ENCODE peak calls at places on chromosomes 6 and 20, in eight cellular contexts. One of them, this sample, is unnamed.

GRCh38 chr6:80438728-80439127 is 332.3 kb downstream of the BCKDHB start:
- DNase-seq in endothelial cell: no peak
- DNase-seq in neural crest cell: no peak
- DNase-seq in AG09309: peak
- DNase-seq in BJ: peak
- DNase-seq in GM13976: no peak
- DNase-seq in ascending aorta: no peak
- DNase-seq in cardiac muscle cell: peak
- DNase-seq in this sample: no peak

GRCh38 chr6:122372647-122373046 is 26.8 kb upstream of the HSF2 start:
- DNase-seq in endothelial cell: no peak
- DNase-seq in neural crest cell: no peak
- DNase-seq in AG09309: no peak
- DNase-seq in BJ: no peak
- DNase-seq in GM13976: no peak
- DNase-seq in ascending aorta: no peak
- DNase-seq in cardiac muscle cell: peak
- DNase-seq in this sample: no peak

GRCh38 chr6:54244430-54244829 is 63.8 kb upstream of the TINAG start:
- DNase-seq in endothelial cell: no peak
- DNase-seq in neural crest cell: no peak
- DNase-seq in AG09309: no peak
- DNase-seq in BJ: no peak
- DNase-seq in GM13976: no peak
- DNase-seq in ascending aorta: no peak
- DNase-seq in cardiac muscle cell: peak
- DNase-seq in this sample: no peak

GRCh38 chr20:575230-575629 is 31.6 kb upstream of the CSNK2A1 start:
- DNase-seq in endothelial cell: no peak
- DNase-seq in neural crest cell: no peak
- DNase-seq in AG09309: no peak
- DNase-seq in BJ: no peak
- DNase-seq in GM13976: no peak
- DNase-seq in ascending aorta: no peak
- DNase-seq in cardiac muscle cell: no peak
- DNase-seq in this sample: no peak

GRCh38 chr20:53621482-53622246 is 28.0 kb upstream of the ZNF217 start:
- DNase-seq in endothelial cell: no peak
- DNase-seq in neural crest cell: no peak
- DNase-seq in AG09309: peak
- DNase-seq in BJ: peak
- DNase-seq in GM13976: no peak
- DNase-seq in ascending aorta: peak
- DNase-seq in cardiac muscle cell: peak
- DNase-seq in this sample: no peak

GRCh38 chr20:32135983-32136515 is 26.5 kb downstream of the TM9SF4 start:
- DNase-seq in endothelial cell: no peak
- DNase-seq in neural crest cell: no peak
- DNase-seq in AG09309: no peak
- DNase-seq in BJ: no peak
- DNase-seq in GM13976: no peak
- DNase-seq in ascending aorta: peak
- DNase-seq in cardiac muscle cell: no peak
- DNase-seq in this sample: no peak

GRCh38 chr6:157731221-157731620 is 91.8 kb upstream of the SNX9 start:
- DNase-seq in endothelial cell: no peak
- DNase-seq in neural crest cell: no peak
- DNase-seq in AG09309: no peak
- DNase-seq in BJ: no peak
- DNase-seq in GM13976: no peak
- DNase-seq in ascending aorta: no peak
- DNase-seq in cardiac muscle cell: no peak
- DNase-seq in this sample: no peak

GRCh38 chr20:16283978-16284377 is 289.3 kb downstream of the KIF16B start:
- DNase-seq in endothelial cell: no peak
- DNase-seq in neural crest cell: no peak
- DNase-seq in AG09309: no peak
- DNase-seq in BJ: no peak
- DNase-seq in GM13976: no peak
- DNase-seq in ascending aorta: no peak
- DNase-seq in cardiac muscle cell: no peak
- DNase-seq in this sample: no peak

GRCh38 chr6:157774153-157775135 is 48.6 kb upstream of the SNX9 start:
- DNase-seq in endothelial cell: no peak
- DNase-seq in neural crest cell: no peak
- DNase-seq in AG09309: no peak
- DNase-seq in BJ: no peak
- DNase-seq in GM13976: peak
- DNase-seq in ascending aorta: no peak
- DNase-seq in cardiac muscle cell: peak
- DNase-seq in this sample: peak

GRCh38 chr20:50488236-50488806 is 21.9 kb upstream of the PTPN1 start:
- DNase-seq in endothelial cell: no peak
- DNase-seq in neural crest cell: no peak
- DNase-seq in AG09309: no peak
- DNase-seq in BJ: no peak
- DNase-seq in GM13976: no peak
- DNase-seq in ascending aorta: no peak
- DNase-seq in cardiac muscle cell: no peak
- DNase-seq in this sample: no peak

GRCh38 chr6:126716012-126716411 is 376.1 kb downstream of the CENPW start:
- DNase-seq in endothelial cell: no peak
- DNase-seq in neural crest cell: no peak
- DNase-seq in AG09309: peak
- DNase-seq in BJ: peak
- DNase-seq in GM13976: no peak
- DNase-seq in ascending aorta: no peak
- DNase-seq in cardiac muscle cell: no peak
- DNase-seq in this sample: no peak

GRCh38 chr6:38194282-38194572 is 374.7 kb downstream of the ZFAND3 start:
- DNase-seq in endothelial cell: no peak
- DNase-seq in neural crest cell: no peak
- DNase-seq in AG09309: no peak
- DNase-seq in BJ: no peak
- DNase-seq in GM13976: no peak
- DNase-seq in ascending aorta: no peak
- DNase-seq in cardiac muscle cell: no peak
- DNase-seq in this sample: no peak

GRCh38 chr6:63805808-63806572 is 170.4 kb downstream of the PHF3 start:
- DNase-seq in endothelial cell: no peak
- DNase-seq in neural crest cell: no peak
- DNase-seq in AG09309: peak
- DNase-seq in BJ: peak
- DNase-seq in GM13976: no peak
- DNase-seq in ascending aorta: no peak
- DNase-seq in cardiac muscle cell: peak
- DNase-seq in this sample: no peak

GRCh38 chr6:24549158-24549557 is 54.4 kb downstream of the ALDH5A1 start:
- DNase-seq in endothelial cell: no peak
- DNase-seq in neural crest cell: no peak
- DNase-seq in AG09309: no peak
- DNase-seq in BJ: no peak
- DNase-seq in GM13976: no peak
- DNase-seq in ascending aorta: no peak
- DNase-seq in cardiac muscle cell: no peak
- DNase-seq in this sample: no peak

GRCh38 chr6:19719691-19720127 is 117.5 kb upstream of the ID4 start:
- DNase-seq in endothelial cell: no peak
- DNase-seq in neural crest cell: peak
- DNase-seq in AG09309: no peak
- DNase-seq in BJ: no peak
- DNase-seq in GM13976: no peak
- DNase-seq in ascending aorta: no peak
- DNase-seq in cardiac muscle cell: peak
- DNase-seq in this sample: no peak

GRCh38 chr6:834879-835278 is 141.9 kb upstream of the EXOC2 start:
- DNase-seq in endothelial cell: no peak
- DNase-seq in neural crest cell: no peak
- DNase-seq in AG09309: peak
- DNase-seq in BJ: no peak
- DNase-seq in GM13976: no peak
- DNase-seq in ascending aorta: no peak
- DNase-seq in cardiac muscle cell: no peak
- DNase-seq in this sample: no peak

GRCh38 chr6:143744593-143745151 is 66.9 kb downstream of the PHACTR2 start:
- DNase-seq in endothelial cell: no peak
- DNase-seq in neural crest cell: no peak
- DNase-seq in AG09309: no peak
- DNase-seq in BJ: no peak
- DNase-seq in GM13976: no peak
- DNase-seq in ascending aorta: no peak
- DNase-seq in cardiac muscle cell: no peak
- DNase-seq in this sample: no peak

GRCh38 chr6:32146687-32147086 is 5.1 kb downstream of the PRRT1 start:
- DNase-seq in endothelial cell: no peak
- DNase-seq in neural crest cell: no peak
- DNase-seq in AG09309: no peak
- DNase-seq in BJ: no peak
- DNase-seq in GM13976: no peak
- DNase-seq in ascending aorta: no peak
- DNase-seq in cardiac muscle cell: no peak
- DNase-seq in this sample: no peak

GRCh38 chr6:394641-395289 is 3.2 kb downstream of the IRF4 start:
- DNase-seq in endothelial cell: no peak
- DNase-seq in neural crest cell: no peak
- DNase-seq in AG09309: no peak
- DNase-seq in BJ: no peak
- DNase-seq in GM13976: no peak
- DNase-seq in ascending aorta: no peak
- DNase-seq in cardiac muscle cell: no peak
- DNase-seq in this sample: no peak

GRCh38 chr20:43322851-43323250 is 133.1 kb upstream of the PTPRT start:
- DNase-seq in endothelial cell: no peak
- DNase-seq in neural crest cell: no peak
- DNase-seq in AG09309: no peak
- DNase-seq in BJ: no peak
- DNase-seq in GM13976: no peak
- DNase-seq in ascending aorta: no peak
- DNase-seq in cardiac muscle cell: peak
- DNase-seq in this sample: no peak

GRCh38 chr6:36139991-36140710 is 9.8 kb downstream of the MAPK13 start:
- DNase-seq in endothelial cell: no peak
- DNase-seq in neural crest cell: no peak
- DNase-seq in AG09309: no peak
- DNase-seq in BJ: no peak
- DNase-seq in GM13976: no peak
- DNase-seq in ascending aorta: no peak
- DNase-seq in cardiac muscle cell: no peak
- DNase-seq in this sample: no peak
- TF ChIP-seq CTCF in endothelial cell: no peak
- TF ChIP-seq CTCF in neural crest cell: no peak
- TF ChIP-seq CTCF in AG09309: no peak
- TF ChIP-seq CTCF in BJ: no peak
- TF ChIP-seq CTCF in GM13976: no peak
- TF ChIP-seq CTCF in ascending aorta: no peak
- TF ChIP-seq CTCF in cardiac muscle cell: no peak
- TF ChIP-seq CTCF in this sample: no peak

GRCh38 chr20:21539512-21539911 is 25.6 kb upstream of the NKX2-2 start:
- DNase-seq in endothelial cell: no peak
- DNase-seq in neural crest cell: no peak
- DNase-seq in AG09309: no peak
- DNase-seq in BJ: no peak
- DNase-seq in GM13976: no peak
- DNase-seq in ascending aorta: no peak
- DNase-seq in cardiac muscle cell: no peak
- DNase-seq in this sample: no peak

GRCh38 chr20:21529863-21530262 is 16.0 kb upstream of the NKX2-2 start:
- DNase-seq in endothelial cell: no peak
- DNase-seq in neural crest cell: no peak
- DNase-seq in AG09309: no peak
- DNase-seq in BJ: no peak
- DNase-seq in GM13976: peak
- DNase-seq in ascending aorta: no peak
- DNase-seq in cardiac muscle cell: no peak
- DNase-seq in this sample: peak

GRCh38 chr20:21528870-21529269 is 15.0 kb upstream of the NKX2-2 start:
- DNase-seq in endothelial cell: no peak
- DNase-seq in neural crest cell: no peak
- DNase-seq in AG09309: no peak
- DNase-seq in BJ: no peak
- DNase-seq in GM13976: no peak
- DNase-seq in ascending aorta: no peak
- DNase-seq in cardiac muscle cell: no peak
- DNase-seq in this sample: no peak

DNA sequence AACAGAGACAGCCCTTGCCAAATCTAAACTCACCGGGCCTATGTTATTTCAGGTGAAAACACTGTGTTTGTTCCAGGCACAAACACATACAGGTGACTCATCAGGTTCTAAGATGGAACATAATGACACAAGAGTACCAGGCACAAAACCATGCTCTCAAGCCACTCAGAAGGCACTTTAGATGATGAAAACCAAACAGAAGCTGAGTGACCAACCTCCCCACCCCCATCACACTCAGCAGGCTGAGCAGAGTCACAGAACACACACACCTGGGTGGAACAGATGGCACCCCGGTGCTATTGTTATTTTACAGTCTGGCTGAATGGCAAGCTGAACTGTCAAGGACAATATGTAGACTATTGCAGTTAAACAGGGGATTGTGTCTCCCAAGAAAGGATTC is 20.6 kb upstream of the NKX2-2 start:
- DNase-seq in endothelial cell: no peak
- DNase-seq in neural crest cell: no peak
- DNase-seq in AG09309: no peak
- DNase-seq in BJ: no peak
- DNase-seq in GM13976: no peak
- DNase-seq in ascending aorta: no peak
- DNase-seq in cardiac muscle cell: no peak
- DNase-seq in this sample: no peak
- TF ChIP-seq CTCF in endothelial cell: no peak
- TF ChIP-seq CTCF in neural crest cell: no peak
- TF ChIP-seq CTCF in AG09309: no peak
- TF ChIP-seq CTCF in BJ: no peak
- TF ChIP-seq CTCF in GM13976: no peak
- TF ChIP-seq CTCF in ascending aorta: no peak
- TF ChIP-seq CTCF in cardiac muscle cell: no peak
- TF ChIP-seq CTCF in this sample: no peak

GRCh38 chr6:4693158-4693557 is 83.0 kb upstream of the CDYL start:
- DNase-seq in endothelial cell: no peak
- DNase-seq in neural crest cell: no peak
- DNase-seq in AG09309: no peak
- DNase-seq in BJ: no peak
- DNase-seq in GM13976: no peak
- DNase-seq in ascending aorta: no peak
- DNase-seq in cardiac muscle cell: no peak
- DNase-seq in this sample: no peak
- TF ChIP-seq CTCF in endothelial cell: no peak
- TF ChIP-seq CTCF in neural crest cell: no peak
- TF ChIP-seq CTCF in AG09309: no peak
- TF ChIP-seq CTCF in BJ: no peak
- TF ChIP-seq CTCF in GM13976: no peak
- TF ChIP-seq CTCF in ascending aorta: no peak
- TF ChIP-seq CTCF in cardiac muscle cell: no peak
- TF ChIP-seq CTCF in this sample: no peak

DNA sequence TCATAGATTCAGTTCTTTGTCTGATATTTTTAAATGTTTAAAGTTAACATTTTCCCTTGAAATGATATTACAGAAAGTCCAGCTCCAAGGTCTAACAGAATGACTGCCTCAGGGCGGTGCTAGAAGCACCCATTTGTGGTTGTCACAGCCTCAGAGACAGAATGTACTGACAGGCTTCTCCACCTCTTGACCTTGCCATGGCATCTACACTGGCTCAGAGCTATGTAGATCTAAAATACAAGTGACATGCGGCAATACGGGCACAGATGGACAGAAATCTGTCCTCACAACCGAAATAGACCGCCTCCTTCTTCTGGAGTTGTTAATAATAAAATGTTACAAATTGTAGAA is 167.2 kb upstream of the THEMIS start:
- DNase-seq in endothelial cell: no peak
- DNase-seq in neural crest cell: no peak
- DNase-seq in AG09309: no peak
- DNase-seq in BJ: no peak
- DNase-seq in GM13976: no peak
- DNase-seq in ascending aorta: no peak
- DNase-seq in cardiac muscle cell: no peak
- DNase-seq in this sample: no peak
- TF ChIP-seq CTCF in endothelial cell: no peak
- TF ChIP-seq CTCF in neural crest cell: no peak
- TF ChIP-seq CTCF in AG09309: no peak
- TF ChIP-seq CTCF in BJ: no peak
- TF ChIP-seq CTCF in GM13976: no peak
- TF ChIP-seq CTCF in ascending aorta: no peak
- TF ChIP-seq CTCF in cardiac muscle cell: no peak
- TF ChIP-seq CTCF in this sample: no peak

This sample was measured in GM13977.